ENCODE peak calls at places on chromosome 4, in six cellular contexts. V is hippocampal formation; N is progenitor cell of endocrine pancreas; E is NCI-H1436; Q is amygdala; R is activated CD8-positive, alpha-beta memory T cell treated with anti-CD3 and anti-CD28 coated beads for 1 hour. D is an unnamed sample.
A peak's percentile ranks its signal among the peaks of the same experiment; 100 is the strongest.

GRCh38 chr4:109998867-109999303 is 86.2 kb downstream of the EGF start:
- DNase-seq in E (peak; percentile 32), V (peak; percentile 68), N (no peak), Q (no peak), R (peak; percentile 3), D (no peak)

GRCh38 chr4:112112590-112113170 is 32.6 kb upstream of the FAM241A start:
- DNase-seq in R (no peak), V (no peak), E (no peak), Q (no peak), N (no peak), D (no peak)

GRCh38 chr4:140935259-140935658 is 179.1 kb upstream of the TBC1D9 start:
- DNase-seq in Q (no peak), N (no peak), R (no peak), E (no peak), V (no peak), D (peak; percentile 95)

GRCh38 chr4:94135701-94136100 is 72.0 kb upstream of the SMARCAD1 start:
- DNase-seq in V (no peak), E (no peak), Q (no peak), R (no peak), N (no peak), D (no peak)

GRCh38 chr4:104906274-104906673 is 240.4 kb upstream of the TET2 start:
- DNase-seq in E (no peak), N (no peak), R (no peak), Q (no peak), V (no peak), D (peak; percentile 77)

GRCh38 chr4:148634476-148634875 is 192.3 kb upstream of the NR3C2 start:
- DNase-seq in V (no peak), R (no peak), Q (no peak), N (no peak), E (no peak), D (no peak)

GRCh38 chr4:125837493-125838238 is 522.9 kb downstream of the FAT4 start:
- DNase-seq in N (no peak), E (no peak), V (no peak), R (no peak), Q (no peak), D (no peak)

GRCh38 chr4:151315212-151315886 is 10.1 kb downstream of the SH3D19 start:
- DNase-seq in V (no peak), E (no peak), Q (no peak), N (no peak), R (no peak), D (no peak)

GRCh38 chr4:173160871-173161270 is 7.7 kb upstream of the GALNT7 start:
- DNase-seq in R (no peak), N (no peak), E (no peak), Q (no peak), V (no peak), D (no peak)

GRCh38 chr4:36411338-36411737 is 129.9 kb downstream of the DTHD1 start:
- DNase-seq in R (no peak), Q (no peak), N (no peak), V (no peak), E (no peak), D (no peak)

GRCh38 chr4:161929966-161930365 is 233.8 kb downstream of the FSTL5 start:
- DNase-seq in N (no peak), Q (no peak), R (no peak), E (no peak), V (peak; percentile 74), D (no peak)

GRCh38 chr4:184833046-184833838 is 7.5 kb upstream of the ACSL1 start:
- DNase-seq in R (no peak), Q (no peak), E (no peak), N (no peak), V (no peak), D (no peak)

GRCh38 chr4:174255790-174256189 is 27.7 kb downstream of the FBXO8 start:
- DNase-seq in E (no peak), R (no peak), N (no peak), V (no peak), Q (no peak), D (peak; percentile 6)

GRCh38 chr4:38857354-38858096 is 908 bp upstream of the TLR6 start:
- DNase-seq in Q (peak; percentile 8), V (no peak), R (no peak), E (no peak), N (no peak), D (no peak)

GRCh38 chr4:74117024-74117534 is 18.1 kb upstream of the CXCL2 start:
- DNase-seq in Q (peak; percentile 41), N (no peak), V (peak; percentile 71), E (no peak), R (no peak), D (no peak)